ENCODE peak calls at places on chromosomes 2 and 18, in nine cellular contexts. L is MM.1S; P is heart left ventricle; G is foreskin keratinocyte; C is CD8-positive, alpha-beta T cell; S is uterus; J is brain microvascular endothelial cell; F is spleen; K is K562. O is an unnamed sample.

GRCh38 chr2:156874707-156875106 is 382.8 kb upstream of the GALNT5 start:
- DNase-seq in L (no peak), P (no peak), G (no peak), C (no peak), S (no peak), J (no peak), F (no peak), K (no peak), O (no peak)

GRCh38 chr2:10260130-10260529 is 42.6 kb upstream of the HPCAL1 start:
- DNase-seq in L (no peak), P (no peak), G (no peak), C (no peak), S (no peak), J (no peak), F (no peak), K (no peak), O (no peak)

GRCh38 chr18:46301081-46301480 is 196.9 kb downstream of the HAUS1 start:
- DNase-seq in L (no peak), P (no peak), G (no peak), C (no peak), S (no peak), J (no peak), F (peak), K (no peak), O (no peak)

GRCh38 chr18:50405582-50406271 is 30.9 kb downstream of the SKA1 start:
- DNase-seq in L (no peak), P (no peak), G (no peak), C (no peak), S (no peak), J (no peak), F (no peak), K (no peak), O (no peak)

GRCh38 chr18:33817096-33817495 is 239.1 kb downstream of the ASXL3 start:
- DNase-seq in L (no peak), P (peak), G (peak), C (no peak), S (no peak), J (no peak), F (no peak), K (no peak), O (no peak)

GRCh38 chr2:22817197-22817596 is 567.8 kb upstream of the KLHL29 start:
- DNase-seq in L (no peak), P (no peak), G (peak), C (no peak), S (no peak), J (peak), F (no peak), K (no peak), O (no peak)

GRCh38 chr2:240799183-240799740 is 20.8 kb downstream of the KIF1A start:
- DNase-seq in L (no peak), P (no peak), G (no peak), C (no peak), S (no peak), J (no peak), F (no peak), K (no peak), O (no peak)

GRCh38 chr18:56108486-56109367 is 520.7 kb upstream of the TCF4 start:
- DNase-seq in L (no peak), P (no peak), G (no peak), C (no peak), S (peak), J (no peak), F (no peak), K (no peak), O (no peak)

GRCh38 chr2:95058989-95059601 is 33.6 kb downstream of the MAL start:
- DNase-seq in L (no peak), P (no peak), G (no peak), C (no peak), S (no peak), J (no peak), F (peak), K (no peak), O (no peak)

GRCh38 chr2:195697681-195698220 is 40.7 kb downstream of the SLC39A10 start:
- DNase-seq in L (no peak), P (no peak), G (no peak), C (no peak), S (no peak), J (no peak), F (no peak), K (no peak), O (no peak)

GRCh38 chr2:124683536-124684407 is 658.7 kb downstream of the CNTNAP5 start:
- DNase-seq in L (no peak), P (no peak), G (no peak), C (no peak), S (no peak), J (no peak), F (no peak), K (no peak), O (no peak)

GRCh38 chr18:5488844-5489243 is 55.0 kb downstream of the EPB41L3 start:
- DNase-seq in L (no peak), P (no peak), G (no peak), C (no peak), S (no peak), J (peak), F (no peak), K (no peak), O (no peak)

GRCh38 chr2:222736301-222736700 is 64.8 kb downstream of the MOGAT1 start:
- DNase-seq in L (no peak), P (no peak), G (no peak), C (no peak), S (no peak), J (no peak), F (no peak), K (peak), O (no peak)

GRCh38 chr2:54579682-54580349 is 123.7 kb downstream of the SPTBN1 start:
- DNase-seq in L (peak), P (no peak), G (no peak), C (no peak), S (no peak), J (no peak), F (no peak), K (no peak), O (peak)

DNA sequence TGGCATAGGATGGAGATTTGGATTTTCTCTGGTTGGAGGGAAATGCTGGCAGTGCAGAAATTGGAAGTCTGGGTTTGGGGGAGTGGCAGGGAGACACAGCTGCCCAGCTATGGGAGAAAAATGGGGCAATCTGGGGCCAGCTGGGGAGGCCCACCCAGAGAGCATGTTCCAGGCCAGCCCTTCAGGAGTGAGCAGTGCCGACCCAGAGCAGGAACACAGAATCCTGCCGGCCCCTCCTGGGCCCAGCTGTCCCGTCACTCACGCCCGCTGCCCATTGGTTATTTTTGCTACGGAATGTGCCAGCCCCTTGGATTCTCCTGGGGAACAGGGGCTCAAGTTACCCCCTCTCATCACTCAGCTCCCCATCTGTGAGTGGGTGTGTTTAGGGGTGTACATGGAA is 4.9 kb downstream of the SPEG start:
- DNase-seq in L (no peak), P (peak), G (no peak), C (no peak), S (peak), J (no peak), F (no peak), K (no peak), O (no peak)
- H3K27ac ChIP-seq in L (no peak), P (peak), G (no peak), C (no peak), S (peak), J (no peak), F (no peak), K (no peak), O (no peak)

DNA sequence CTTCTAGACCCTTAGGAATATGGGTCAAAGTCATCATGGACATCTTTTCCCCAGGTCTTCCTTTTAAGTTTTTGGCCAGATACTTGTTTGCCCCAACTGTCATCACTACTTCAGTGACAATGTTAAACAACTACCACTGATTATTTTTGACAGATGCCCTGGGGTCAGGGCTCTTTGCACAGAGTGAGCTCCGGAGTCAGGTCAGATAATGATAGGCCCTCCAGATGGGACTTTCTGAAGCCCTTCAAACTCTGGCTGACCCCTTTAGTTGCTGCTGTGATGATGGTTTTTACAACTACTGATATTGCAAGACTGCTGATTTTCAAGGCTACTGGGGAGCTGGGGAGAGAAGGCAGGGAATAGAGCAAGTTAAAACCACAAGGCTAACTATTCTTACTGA is 449.4 kb upstream of the HS6ST1 start:
- DNase-seq in L (no peak), P (no peak), G (no peak), C (no peak), S (no peak), J (no peak), F (no peak), K (no peak), O (no peak)
- H3K27ac ChIP-seq in L (no peak), P (no peak), G (no peak), C (no peak), S (no peak), J (no peak), F (no peak), K (no peak), O (no peak)

GRCh38 chr2:127076924-127077323 is 30.0 kb downstream of the BIN1 start:
- DNase-seq in L (no peak), P (no peak), G (no peak), C (no peak), S (no peak), J (no peak), F (no peak), K (no peak), O (no peak)

GRCh38 chr2:127079358-127079920 is 27.5 kb downstream of the BIN1 start:
- DNase-seq in L (no peak), P (no peak), G (no peak), C (no peak), S (no peak), J (no peak), F (no peak), K (no peak), O (no peak)

GRCh38 chr2:127078691-127079270 is 28.2 kb downstream of the BIN1 start:
- DNase-seq in L (no peak), P (no peak), G (no peak), C (no peak), S (no peak), J (no peak), F (no peak), K (no peak), O (no peak)

GRCh38 chr2:127076290-127076689 is 30.7 kb downstream of the BIN1 start:
- DNase-seq in L (no peak), P (no peak), G (no peak), C (no peak), S (no peak), J (no peak), F (no peak), K (no peak), O (no peak)

GRCh38 chr2:127078028-127078427 is 28.9 kb downstream of the BIN1 start:
- DNase-seq in L (no peak), P (no peak), G (no peak), C (no peak), S (no peak), J (no peak), F (no peak), K (no peak), O (no peak)
- H3K27ac ChIP-seq in L (no peak), P (no peak), G (no peak), C (peak), S (peak), J (no peak), F (no peak), K (no peak), O (peak)

GRCh38 chr2:16010011-16010410 is 69.7 kb downstream of the MYCN start:
- DNase-seq in L (no peak), P (no peak), G (no peak), C (no peak), S (no peak), J (no peak), F (no peak), K (no peak), O (no peak)

GRCh38 chr2:16009560-16009959 is 69.2 kb downstream of the MYCN start:
- DNase-seq in L (no peak), P (no peak), G (no peak), C (no peak), S (no peak), J (no peak), F (no peak), K (no peak), O (no peak)

GRCh38 chr2:16008331-16008850 is 68.0 kb downstream of the MYCN start:
- DNase-seq in L (no peak), P (no peak), G (no peak), C (no peak), S (no peak), J (no peak), F (no peak), K (no peak), O (no peak)

GRCh38 chr2:16007167-16007934 is 67.0 kb downstream of the MYCN start:
- DNase-seq in L (no peak), P (no peak), G (no peak), C (no peak), S (no peak), J (no peak), F (no peak), K (no peak), O (no peak)

GRCh38 chr2:16008856-16009255 is 68.5 kb downstream of the MYCN start:
- DNase-seq in L (no peak), P (no peak), G (no peak), C (no peak), S (no peak), J (no peak), F (no peak), K (no peak), O (no peak)
- H3K27ac ChIP-seq in L (no peak), P (no peak), G (no peak), C (no peak), S (no peak), J (no peak), F (no peak), K (no peak), O (no peak)

GRCh38 chr2:151534001-151534400 is 124.3 kb downstream of the RIF1 start:
- DNase-seq in L (no peak), P (no peak), G (no peak), C (no peak), S (no peak), J (no peak), F (no peak), K (no peak), O (no peak)
- H3K27ac ChIP-seq in L (no peak), P (no peak), G (no peak), C (no peak), S (no peak), J (no peak), F (no peak), K (no peak), O (no peak)

GRCh38 chr2:217801115-217801531 is 201.7 kb downstream of the TNS1 start:
- DNase-seq in L (no peak), P (no peak), G (no peak), C (no peak), S (peak), J (no peak), F (no peak), K (no peak), O (no peak)
- H3K27ac ChIP-seq in L (no peak), P (peak), G (no peak), C (no peak), S (peak), J (no peak), F (no peak), K (no peak), O (no peak)

O was measured in CD4-positive, CD25-positive, alpha-beta regulatory T cell.